ENCODE peak calls at places on chromosomes 7 and 10, in five cellular contexts. I, A, N, V and U are unnamed samples.

GRCh38 chr7:74138334-74138867 is 35.8 kb upstream of the EIF4H start:
- DNase-seq in N (no peak), V (no peak), A (no peak), I (no peak), U (no peak)

GRCh38 chr10:44045020-44045419 is 339.9 kb downstream of the CXCL12 start:
- DNase-seq in N (no peak), A (no peak), V (peak), I (no peak), U (no peak)

GRCh38 chr7:83355143-83355542 is 192.5 kb upstream of the PCLO start:
- DNase-seq in A (no peak), I (no peak), N (no peak), V (no peak), U (no peak)

GRCh38 chr10:107434201-107434600 is 269.7 kb upstream of the SORCS1 start:
- DNase-seq in I (no peak), V (no peak), A (no peak), N (no peak), U (no peak)

GRCh38 chr10:61065010-61065409 is 121.0 kb upstream of the RHOBTB1 start:
- DNase-seq in N (no peak), I (no peak), V (no peak), A (no peak), U (no peak)

GRCh38 chr7:81299711-81300110 is 380.9 kb upstream of the SEMA3C start:
- DNase-seq in A (no peak), V (no peak), N (no peak), I (no peak), U (no peak)

GRCh38 chr7:90797596-90797995 is 201.5 kb downstream of the CDK14 start:
- DNase-seq in A (no peak), I (no peak), V (no peak), N (no peak), U (no peak)

GRCh38 chr10:105252908-105253307 is 611.8 kb downstream of the SORCS3 start:
- DNase-seq in A (no peak), V (no peak), I (no peak), N (no peak), U (no peak)

GRCh38 chr10:75245354-75246001 is 9.7 kb upstream of the COMTD1 start:
- DNase-seq in V (no peak), N (no peak), A (no peak), I (peak), U (no peak)

GRCh38 chr10:75408911-75409885 is 7.6 kb upstream of the ZNF503 start:
- DNase-seq in N (peak), I (peak), V (peak), A (peak), U (peak)

GRCh38 chr10:75951026-75951589 is 519.7 kb downstream of the LRMDA start:
- DNase-seq in I (no peak), V (no peak), N (no peak), A (no peak), U (no peak)

GRCh38 chr10:78742730-78743615 is 325.8 kb upstream of the ZMIZ1 start:
- DNase-seq in I (no peak), V (no peak), N (peak), A (no peak), U (no peak)

GRCh38 chr10:78739411-78740053 is 329.2 kb upstream of the ZMIZ1 start:
- DNase-seq in A (no peak), V (no peak), I (no peak), N (no peak), U (no peak)

GRCh38 chr10:78740976-78741375 is 327.8 kb upstream of the ZMIZ1 start:
- DNase-seq in V (no peak), I (no peak), A (no peak), N (peak), U (no peak)

GRCh38 chr10:78742406-78742729 is 326.4 kb upstream of the ZMIZ1 start:
- DNase-seq in A (no peak), N (no peak), V (no peak), I (no peak), U (no peak)

DNA sequence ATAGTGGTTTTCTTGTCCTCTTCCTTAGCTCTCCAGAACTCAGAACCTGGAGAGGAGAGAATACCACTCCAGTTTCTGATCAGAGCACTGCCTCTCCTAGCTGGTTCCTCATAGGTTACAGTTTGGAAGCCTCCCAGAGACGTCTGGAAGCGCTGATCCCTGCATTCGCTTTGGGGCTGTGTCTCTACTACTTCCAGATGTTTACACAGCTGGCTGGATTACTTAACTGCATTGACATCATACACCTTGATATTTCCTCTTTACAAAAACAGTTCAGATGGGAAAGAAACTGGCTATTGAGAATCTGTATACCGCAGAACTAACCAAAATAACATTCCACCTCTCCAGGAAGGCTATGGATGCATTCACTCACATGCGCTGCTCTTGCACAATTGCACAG is 327.2 kb upstream of the ZMIZ1 start:
- DNase-seq in V (no peak), I (no peak), A (no peak), N (peak), U (no peak)
- H3K27ac ChIP-seq in V (peak), I (no peak), A (no peak), N (peak), U (no peak)

DNA sequence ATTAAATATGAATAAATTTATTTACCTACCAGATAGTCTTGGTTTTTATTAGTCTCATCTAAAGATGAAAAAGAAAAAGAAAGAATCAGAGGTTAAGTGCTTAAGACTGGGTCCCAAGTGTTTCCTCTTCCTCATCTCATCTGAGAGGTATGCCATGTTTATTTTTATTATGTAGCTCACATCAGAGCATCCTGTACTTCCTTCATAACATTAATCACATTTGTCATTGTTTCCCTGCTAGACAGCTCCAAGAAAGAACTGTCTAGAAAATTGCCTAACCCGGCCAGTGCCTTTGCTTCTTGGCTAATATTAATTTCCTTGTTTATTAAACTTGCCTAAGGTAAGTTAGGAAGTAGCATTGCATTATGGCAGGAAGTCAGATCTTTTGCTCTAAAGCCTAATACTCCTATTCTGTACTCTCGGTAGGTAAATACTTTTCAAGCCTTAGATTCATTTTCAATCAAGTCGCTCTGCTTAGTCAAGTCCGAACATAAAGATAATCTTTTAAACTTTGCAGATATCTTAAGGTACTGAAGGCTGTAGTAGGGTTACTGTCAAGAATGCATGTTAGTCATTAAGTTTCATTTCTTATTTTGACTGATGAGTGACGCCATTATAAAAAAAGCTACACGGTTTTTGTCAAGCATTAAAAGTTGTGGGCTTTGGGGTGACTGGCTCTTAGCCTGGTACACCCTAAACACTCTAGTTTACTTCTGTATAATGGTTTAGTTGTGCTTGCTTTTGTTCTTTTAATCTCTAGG is 47.4 kb downstream of the ZMYND11 start:
- DNase-seq in V (no peak), N (no peak), A (no peak), I (no peak), U (no peak)
- H3K27ac ChIP-seq in V (peak), N (no peak), A (no peak), I (no peak), U (no peak)

GRCh38 chr10:117362313-117362712 is 12.9 kb downstream of the PDZD8 start:
- DNase-seq in A (no peak), N (no peak), V (no peak), I (no peak), U (no peak)
- H3K27ac ChIP-seq in A (no peak), N (peak), V (no peak), I (peak), U (no peak)

GRCh38 chr7:77954773-77955562 is 156.4 kb downstream of the PHTF2 start:
- DNase-seq in V (no peak), A (no peak), N (no peak), I (no peak), U (no peak)
- H3K27ac ChIP-seq in V (no peak), A (no peak), N (no peak), I (no peak), U (no peak)

GRCh38 chr10:655184-655583 is 34.3 kb downstream of the DIP2C start:
- DNase-seq in I (no peak), N (no peak), A (no peak), V (no peak), U (no peak)

GRCh38 chr10:651700-652099 is 37.8 kb downstream of the DIP2C start:
- DNase-seq in N (no peak), I (no peak), V (no peak), A (no peak), U (no peak)

GRCh38 chr10:654647-654996 is 34.8 kb downstream of the DIP2C start:
- DNase-seq in I (no peak), A (no peak), V (no peak), N (no peak), U (no peak)

GRCh38 chr10:652226-652625 is 37.2 kb downstream of the DIP2C start:
- DNase-seq in N (no peak), V (no peak), A (no peak), I (no peak), U (no peak)

GRCh38 chr10:653991-654646 is 35.3 kb downstream of the DIP2C start:
- DNase-seq in N (peak), I (peak), A (no peak), V (no peak), U (no peak)
- H3K27ac ChIP-seq in N (peak), I (peak), A (no peak), V (no peak), U (peak)